ENCODE peak calls at places on chromosome 6, in eight cellular contexts. One of them, this sample, is unnamed.
A peak's percentile ranks its signal among the peaks of the same experiment; 100 is the strongest.

GRCh38 chr6:11911535-11911934 is 100.6 kb upstream of the HIVEP1 start:
- DNase-seq in fibroblast of lung: peak; percentile 78
- DNase-seq in ovary: no peak
- DNase-seq in HCT116: no peak
- DNase-seq in small intestine: no peak
- DNase-seq in RWPE1: no peak
- DNase-seq in lower lobe of right lung: no peak
- DNase-seq in ascending aorta: no peak
- DNase-seq in this sample: no peak

GRCh38 chr6:18122128-18123093 is at the start of gene NHLRC1:
- DNase-seq in fibroblast of lung: peak; percentile 84
- DNase-seq in ovary: peak; percentile 84
- DNase-seq in HCT116: no peak
- DNase-seq in small intestine: peak; percentile 90
- DNase-seq in RWPE1: peak; percentile 80
- DNase-seq in lower lobe of right lung: peak; percentile 94
- DNase-seq in ascending aorta: peak; percentile 68
- DNase-seq in this sample: peak; percentile 93

GRCh38 chr6:33702345-33702977 is 9.0 kb downstream of the UQCC2 start:
- DNase-seq in fibroblast of lung: peak; percentile 51
- DNase-seq in ovary: no peak
- DNase-seq in HCT116: peak; percentile 37
- DNase-seq in small intestine: peak; percentile 67
- DNase-seq in RWPE1: no peak
- DNase-seq in lower lobe of right lung: peak; percentile 48
- DNase-seq in ascending aorta: no peak
- DNase-seq in this sample: peak; percentile 56

GRCh38 chr6:44388135-44388487 is 605 bp downstream of the CDC5L start:
- DNase-seq in fibroblast of lung: no peak
- DNase-seq in ovary: no peak
- DNase-seq in HCT116: no peak
- DNase-seq in small intestine: peak; percentile 20
- DNase-seq in RWPE1: no peak
- DNase-seq in lower lobe of right lung: no peak
- DNase-seq in ascending aorta: no peak
- DNase-seq in this sample: no peak

GRCh38 chr6:14728396-14729024 is 517.4 kb upstream of the JARID2 start:
- DNase-seq in fibroblast of lung: peak; percentile 67
- DNase-seq in ovary: no peak
- DNase-seq in HCT116: no peak
- DNase-seq in small intestine: no peak
- DNase-seq in RWPE1: peak; percentile 51
- DNase-seq in lower lobe of right lung: peak; percentile 57
- DNase-seq in ascending aorta: no peak
- DNase-seq in this sample: no peak

GRCh38 chr6:3324262-3324942 is 65.7 kb downstream of the PSMG4 start:
- DNase-seq in fibroblast of lung: peak; percentile 98
- DNase-seq in ovary: no peak
- DNase-seq in HCT116: no peak
- DNase-seq in small intestine: no peak
- DNase-seq in RWPE1: peak; percentile 60
- DNase-seq in lower lobe of right lung: no peak
- DNase-seq in ascending aorta: no peak
- DNase-seq in this sample: no peak

GRCh38 chr6:109446072-109446471 is 5.5 kb downstream of the SMPD2 start:
- DNase-seq in fibroblast of lung: no peak
- DNase-seq in ovary: no peak
- DNase-seq in HCT116: no peak
- DNase-seq in small intestine: peak; percentile 53
- DNase-seq in RWPE1: no peak
- DNase-seq in lower lobe of right lung: no peak
- DNase-seq in ascending aorta: no peak
- DNase-seq in this sample: no peak

GRCh38 chr6:11853678-11854417 is 75.2 kb upstream of the ADTRP start:
- DNase-seq in fibroblast of lung: no peak
- DNase-seq in ovary: no peak
- DNase-seq in HCT116: no peak
- DNase-seq in small intestine: no peak
- DNase-seq in RWPE1: no peak
- DNase-seq in lower lobe of right lung: no peak
- DNase-seq in ascending aorta: no peak
- DNase-seq in this sample: no peak

GRCh38 chr6:41942045-41942851 is 640 bp upstream of the CCND3 start:
- DNase-seq in fibroblast of lung: no peak
- DNase-seq in ovary: no peak
- DNase-seq in HCT116: no peak
- DNase-seq in small intestine: no peak
- DNase-seq in RWPE1: peak; percentile 65
- DNase-seq in lower lobe of right lung: no peak
- DNase-seq in ascending aorta: no peak
- DNase-seq in this sample: no peak

GRCh38 chr6:168133186-168133585 is 54.2 kb upstream of the FRMD1 start:
- DNase-seq in fibroblast of lung: peak; percentile 65
- DNase-seq in ovary: peak; percentile 67
- DNase-seq in HCT116: no peak
- DNase-seq in small intestine: no peak
- DNase-seq in RWPE1: no peak
- DNase-seq in lower lobe of right lung: no peak
- DNase-seq in ascending aorta: no peak
- DNase-seq in this sample: no peak

GRCh38 chr6:139627091-139627490 is 252.6 kb upstream of the CITED2 start:
- DNase-seq in fibroblast of lung: no peak
- DNase-seq in ovary: no peak
- DNase-seq in HCT116: no peak
- DNase-seq in small intestine: no peak
- DNase-seq in RWPE1: no peak
- DNase-seq in lower lobe of right lung: no peak
- DNase-seq in ascending aorta: no peak
- DNase-seq in this sample: no peak

GRCh38 chr6:51753635-51754034 is 333.8 kb downstream of the PKHD1 start:
- DNase-seq in fibroblast of lung: no peak
- DNase-seq in ovary: no peak
- DNase-seq in HCT116: no peak
- DNase-seq in small intestine: peak; percentile 6
- DNase-seq in RWPE1: no peak
- DNase-seq in lower lobe of right lung: peak; percentile 43
- DNase-seq in ascending aorta: no peak
- DNase-seq in this sample: no peak

GRCh38 chr6:42103218-42103617 is 39.2 kb downstream of the C6orf132 start:
- DNase-seq in fibroblast of lung: no peak
- DNase-seq in ovary: no peak
- DNase-seq in HCT116: no peak
- DNase-seq in small intestine: peak; percentile 66
- DNase-seq in RWPE1: no peak
- DNase-seq in lower lobe of right lung: no peak
- DNase-seq in ascending aorta: no peak
- DNase-seq in this sample: peak; percentile 42

GRCh38 chr6:90610671-90611542 is 24.0 kb upstream of the MAP3K7 start:
- DNase-seq in fibroblast of lung: peak; percentile 39
- DNase-seq in ovary: peak; percentile 74
- DNase-seq in HCT116: no peak
- DNase-seq in small intestine: no peak
- DNase-seq in RWPE1: peak; percentile 12
- DNase-seq in lower lobe of right lung: peak; percentile 46
- DNase-seq in ascending aorta: no peak
- DNase-seq in this sample: peak; percentile 25

GRCh38 chr6:1392813-1393640 is 3.7 kb downstream of the FOXF2 start:
- DNase-seq in fibroblast of lung: no peak
- DNase-seq in ovary: no peak
- DNase-seq in HCT116: no peak
- DNase-seq in small intestine: no peak
- DNase-seq in RWPE1: no peak
- DNase-seq in lower lobe of right lung: no peak
- DNase-seq in ascending aorta: no peak
- DNase-seq in this sample: no peak

GRCh38 chr6:104108587-104108986 is 751.1 kb downstream of the HACE1 start:
- DNase-seq in fibroblast of lung: no peak
- DNase-seq in ovary: no peak
- DNase-seq in HCT116: no peak
- DNase-seq in small intestine: no peak
- DNase-seq in RWPE1: no peak
- DNase-seq in lower lobe of right lung: no peak
- DNase-seq in ascending aorta: no peak
- DNase-seq in this sample: no peak

GRCh38 chr6:57217270-57217669 is 4.8 kb downstream of the RAB23 start:
- DNase-seq in fibroblast of lung: no peak
- DNase-seq in ovary: no peak
- DNase-seq in HCT116: no peak
- DNase-seq in small intestine: no peak
- DNase-seq in RWPE1: no peak
- DNase-seq in lower lobe of right lung: no peak
- DNase-seq in ascending aorta: no peak
- DNase-seq in this sample: no peak

GRCh38 chr6:166318649-166319600 is 10.7 kb upstream of the PRR18 start:
- DNase-seq in fibroblast of lung: no peak
- DNase-seq in ovary: no peak
- DNase-seq in HCT116: no peak
- DNase-seq in small intestine: no peak
- DNase-seq in RWPE1: no peak
- DNase-seq in lower lobe of right lung: no peak
- DNase-seq in ascending aorta: no peak
- DNase-seq in this sample: no peak

GRCh38 chr6:67887747-67888545 is 747.1 kb upstream of the ADGRB3 start:
- DNase-seq in fibroblast of lung: no peak
- DNase-seq in ovary: no peak
- DNase-seq in HCT116: no peak
- DNase-seq in small intestine: no peak
- DNase-seq in RWPE1: no peak
- DNase-seq in lower lobe of right lung: no peak
- DNase-seq in ascending aorta: no peak
- DNase-seq in this sample: no peak

GRCh38 chr6:113137411-113137810 is 719.7 kb upstream of the MARCKS start:
- DNase-seq in fibroblast of lung: peak; percentile 70
- DNase-seq in ovary: peak; percentile 32
- DNase-seq in HCT116: no peak
- DNase-seq in small intestine: no peak
- DNase-seq in RWPE1: no peak
- DNase-seq in lower lobe of right lung: no peak
- DNase-seq in ascending aorta: no peak
- DNase-seq in this sample: peak; percentile 37

GRCh38 chr6:141513830-141514229 is 618.9 kb upstream of the GJE1 start:
- DNase-seq in fibroblast of lung: no peak
- DNase-seq in ovary: no peak
- DNase-seq in HCT116: no peak
- DNase-seq in small intestine: peak; percentile 1
- DNase-seq in RWPE1: no peak
- DNase-seq in lower lobe of right lung: no peak
- DNase-seq in ascending aorta: no peak
- DNase-seq in this sample: peak; percentile 29

GRCh38 chr6:136792066-136792944 is at the start of gene MAP3K5:
- DNase-seq in fibroblast of lung: peak; percentile 74
- DNase-seq in ovary: peak; percentile 93
- DNase-seq in HCT116: peak; percentile 77
- DNase-seq in small intestine: peak; percentile 95
- DNase-seq in RWPE1: peak; percentile 65
- DNase-seq in lower lobe of right lung: peak; percentile 91
- DNase-seq in ascending aorta: peak; percentile 35
- DNase-seq in this sample: peak; percentile 90
- H3K27ac ChIP-seq in fibroblast of lung: peak within 1 kb of the TSS; percentile 88
- H3K27ac ChIP-seq in ovary: peak within 1 kb of the TSS; percentile 85
- H3K27ac ChIP-seq in HCT116: peak within 1 kb of the TSS; percentile 88
- H3K27ac ChIP-seq in small intestine: peak within 1 kb of the TSS; percentile 97
- H3K27ac ChIP-seq in RWPE1: peak within 1 kb of the TSS; percentile 89
- H3K27ac ChIP-seq in lower lobe of right lung: peak within 1 kb of the TSS; percentile 98
- H3K27ac ChIP-seq in ascending aorta: peak within 1 kb of the TSS; percentile 99
- H3K27ac ChIP-seq in this sample: no peak within 1 kb of the TSS

DNA sequence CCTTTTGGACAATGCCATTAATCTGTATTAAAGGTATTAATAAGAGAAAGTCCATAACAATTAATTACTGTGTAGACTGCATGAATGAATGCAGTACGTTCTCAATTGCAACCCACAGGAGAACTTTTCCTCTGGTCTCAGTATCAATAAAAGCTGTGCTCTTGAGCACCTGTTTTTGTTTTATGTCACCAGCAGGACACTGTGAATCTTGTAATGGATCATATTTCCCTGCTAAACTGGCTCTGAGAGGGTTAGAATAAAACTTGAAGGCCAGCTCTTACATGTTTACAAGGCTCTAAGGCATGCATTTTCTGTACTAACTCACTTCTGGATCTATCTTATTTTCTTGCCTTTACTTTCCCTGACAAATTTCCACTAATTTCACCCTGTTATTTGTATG is 214.3 kb upstream of the PLN start:
- DNase-seq in fibroblast of lung: no peak
- DNase-seq in ovary: no peak
- DNase-seq in HCT116: no peak
- DNase-seq in small intestine: no peak
- DNase-seq in RWPE1: no peak
- DNase-seq in lower lobe of right lung: no peak
- DNase-seq in ascending aorta: no peak
- DNase-seq in this sample: no peak
- H3K27ac ChIP-seq in fibroblast of lung: no peak overlapping the region
- H3K27ac ChIP-seq in ovary: no peak overlapping the region
- H3K27ac ChIP-seq in HCT116: no peak overlapping the region
- H3K27ac ChIP-seq in small intestine: no peak overlapping the region
- H3K27ac ChIP-seq in RWPE1: no peak overlapping the region
- H3K27ac ChIP-seq in lower lobe of right lung: no peak overlapping the region
- H3K27ac ChIP-seq in ascending aorta: no peak overlapping the region
- H3K27ac ChIP-seq in this sample: no peak overlapping the region

DNA sequence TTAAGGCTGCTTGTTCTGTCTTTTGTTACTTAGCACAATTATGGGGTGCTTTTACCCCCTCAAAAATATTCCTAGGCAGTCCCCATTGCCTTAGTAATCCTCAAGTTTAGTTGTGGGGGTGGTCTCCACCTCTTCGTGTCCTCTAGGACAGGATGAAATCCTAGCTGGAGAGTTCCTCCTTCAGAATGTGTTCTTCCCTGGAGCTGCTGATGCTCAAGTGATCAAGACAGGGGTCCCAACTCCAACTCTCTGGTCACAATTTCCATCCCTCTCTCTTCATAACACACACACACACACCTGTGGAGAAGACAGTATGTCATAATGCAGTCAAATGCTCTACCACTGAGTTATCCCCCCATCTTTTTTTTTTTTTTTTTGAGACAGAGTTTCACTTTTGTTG is 280.7 kb downstream of the UST start:
- DNase-seq in fibroblast of lung: no peak
- DNase-seq in ovary: no peak
- DNase-seq in HCT116: no peak
- DNase-seq in small intestine: no peak
- DNase-seq in RWPE1: no peak
- DNase-seq in lower lobe of right lung: no peak
- DNase-seq in ascending aorta: no peak
- DNase-seq in this sample: no peak
- H3K27ac ChIP-seq in fibroblast of lung: no peak overlapping the region
- H3K27ac ChIP-seq in ovary: no peak overlapping the region
- H3K27ac ChIP-seq in HCT116: no peak overlapping the region
- H3K27ac ChIP-seq in small intestine: no peak overlapping the region
- H3K27ac ChIP-seq in RWPE1: no peak overlapping the region
- H3K27ac ChIP-seq in lower lobe of right lung: no peak overlapping the region
- H3K27ac ChIP-seq in ascending aorta: no peak overlapping the region
- H3K27ac ChIP-seq in this sample: no peak overlapping the region

DNA sequence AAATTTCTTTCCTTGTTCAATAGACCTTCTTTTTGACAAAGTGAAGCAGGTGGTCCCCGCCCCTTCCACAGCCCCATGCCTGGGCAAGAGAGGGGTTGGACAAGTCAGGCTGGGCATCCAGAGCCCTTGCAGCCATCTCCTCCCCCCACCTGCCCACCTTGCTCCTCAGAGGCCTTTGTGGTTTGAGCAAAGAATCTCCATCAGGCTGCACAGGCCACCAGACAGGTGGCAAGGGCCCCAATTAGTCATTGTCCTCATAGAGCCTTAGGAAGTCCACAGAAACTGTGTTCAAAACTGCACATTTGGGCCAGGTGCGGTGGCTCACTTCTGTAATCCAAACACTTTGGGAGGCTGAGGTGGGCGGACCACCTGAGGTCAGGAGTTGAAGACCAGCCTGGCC is 1.5 kb upstream of the MAPK13 start:
- DNase-seq in fibroblast of lung: no peak
- DNase-seq in ovary: no peak
- DNase-seq in HCT116: no peak
- DNase-seq in small intestine: no peak
- DNase-seq in RWPE1: no peak
- DNase-seq in lower lobe of right lung: no peak
- DNase-seq in ascending aorta: no peak
- DNase-seq in this sample: no peak
- H3K27ac ChIP-seq in fibroblast of lung: no peak overlapping the region
- H3K27ac ChIP-seq in ovary: no peak overlapping the region
- H3K27ac ChIP-seq in HCT116: no peak overlapping the region
- H3K27ac ChIP-seq in small intestine: no peak overlapping the region
- H3K27ac ChIP-seq in RWPE1: no peak overlapping the region
- H3K27ac ChIP-seq in lower lobe of right lung: no peak overlapping the region
- H3K27ac ChIP-seq in ascending aorta: no peak overlapping the region
- H3K27ac ChIP-seq in this sample: no peak overlapping the region